ENCODE peak calls at places on chromosome 18, in four cellular contexts. D is heart left ventricle, Q is suprapubic skin, A is dorsolateral prefrontal cortex. L is an unnamed sample.

GRCh38 chr18:65751145-65752085 is 603 bp downstream of the CDH7 start:
- DNase-seq in D (no peak), Q (no peak), A (no peak), L (peak)

GRCh38 chr18:13245481-13246000 is 27.0 kb downstream of the LDLRAD4 start:
- DNase-seq in D (no peak), Q (no peak), A (no peak), L (no peak)

GRCh38 chr18:46668135-46668534 is 11.1 kb upstream of the LOXHD1 start:
- DNase-seq in D (no peak), Q (no peak), A (no peak), L (no peak)

GRCh38 chr18:23337599-23338444 is 115.3 kb upstream of the RIOK3 start:
- DNase-seq in D (no peak), Q (no peak), A (no peak), L (no peak)

GRCh38 chr18:25561923-25562322 is 210.0 kb upstream of the ZNF521 start:
- DNase-seq in D (no peak), Q (no peak), A (no peak), L (no peak)

GRCh38 chr18:46570666-46571065 is 86.4 kb downstream of the LOXHD1 start:
- DNase-seq in D (no peak), Q (no peak), A (no peak), L (no peak)

GRCh38 chr18:78607784-78608183 is 371.8 kb upstream of the SALL3 start:
- DNase-seq in D (no peak), Q (no peak), A (no peak), L (no peak)

GRCh38 chr18:68791801-68792200 is 6.1 kb upstream of the CCDC102B start:
- DNase-seq in D (no peak), Q (no peak), A (no peak), L (no peak)

GRCh38 chr18:67513285-67513684 is 3.2 kb downstream of the DSEL start:
- DNase-seq in D (no peak), Q (no peak), A (no peak), L (no peak)

GRCh38 chr18:47149457-47150028 is 757 bp downstream of the HDHD2 start:
- DNase-seq in D (peak), Q (no peak), A (no peak), L (no peak)

GRCh38 chr18:55500316-55501086 is 87.5 kb downstream of the TCF4 start:
- DNase-seq in D (no peak), Q (no peak), A (no peak), L (no peak)

GRCh38 chr18:53771664-53772063 is 452.8 kb downstream of the MBD2 start:
- DNase-seq in D (no peak), Q (no peak), A (no peak), L (no peak)

GRCh38 chr18:62452280-62452824 is 70.5 kb upstream of the ZCCHC2 start:
- DNase-seq in D (no peak), Q (no peak), A (no peak), L (no peak)

GRCh38 chr18:13003466-13003896 is 12.3 kb downstream of the CEP192 start:
- DNase-seq in D (no peak), Q (no peak), A (no peak), L (no peak)

GRCh38 chr18:3434685-3435084 is 15.3 kb upstream of the TGIF1 start:
- DNase-seq in D (no peak), Q (no peak), A (no peak), L (no peak)

GRCh38 chr18:58135806-58136331 is 91.8 kb downstream of the NEDD4L start:
- DNase-seq in D (peak), Q (no peak), A (peak), L (no peak)

GRCh38 chr18:2534906-2535305 is 36.4 kb downstream of the METTL4 start:
- DNase-seq in D (no peak), Q (no peak), A (no peak), L (no peak)

GRCh38 chr18:48948112-48949050 is 2.4 kb downstream of the SMAD7 start:
- DNase-seq in D (no peak), Q (no peak), A (peak), L (no peak)

GRCh38 chr18:13266208-13267100 is 47.9 kb downstream of the LDLRAD4 start:
- DNase-seq in D (peak), Q (no peak), A (no peak), L (peak)

GRCh38 chr18:79393181-79393598 is 2.5 kb upstream of the NFATC1 start:
- DNase-seq in D (no peak), Q (peak), A (no peak), L (peak)

GRCh38 chr18:1680108-1680507 is 775.4 kb downstream of the ADCYAP1 start:
- DNase-seq in D (no peak), Q (no peak), A (no peak), L (no peak)

GRCh38 chr18:22032392-22032961 is 136.9 kb upstream of the GATA6 start:
- DNase-seq in D (no peak), Q (no peak), A (no peak), L (no peak)

GRCh38 chr18:58788971-58789797 is 75.5 kb upstream of the ZNF532 start:
- DNase-seq in D (peak), Q (no peak), A (peak), L (no peak)

GRCh38 chr18:34322365-34323289 is 97.9 kb upstream of the NOL4 start:
- DNase-seq in D (peak), Q (no peak), A (peak), L (no peak)

GRCh38 chr18:22167471-22168151 is 1.8 kb upstream of the GATA6 start:
- DNase-seq in D (no peak), Q (no peak), A (no peak), L (no peak)

GRCh38 chr18:43720036-43720435 is 442.7 kb upstream of the SYT4 start:
- DNase-seq in D (no peak), Q (no peak), A (no peak), L (no peak)

DNA sequence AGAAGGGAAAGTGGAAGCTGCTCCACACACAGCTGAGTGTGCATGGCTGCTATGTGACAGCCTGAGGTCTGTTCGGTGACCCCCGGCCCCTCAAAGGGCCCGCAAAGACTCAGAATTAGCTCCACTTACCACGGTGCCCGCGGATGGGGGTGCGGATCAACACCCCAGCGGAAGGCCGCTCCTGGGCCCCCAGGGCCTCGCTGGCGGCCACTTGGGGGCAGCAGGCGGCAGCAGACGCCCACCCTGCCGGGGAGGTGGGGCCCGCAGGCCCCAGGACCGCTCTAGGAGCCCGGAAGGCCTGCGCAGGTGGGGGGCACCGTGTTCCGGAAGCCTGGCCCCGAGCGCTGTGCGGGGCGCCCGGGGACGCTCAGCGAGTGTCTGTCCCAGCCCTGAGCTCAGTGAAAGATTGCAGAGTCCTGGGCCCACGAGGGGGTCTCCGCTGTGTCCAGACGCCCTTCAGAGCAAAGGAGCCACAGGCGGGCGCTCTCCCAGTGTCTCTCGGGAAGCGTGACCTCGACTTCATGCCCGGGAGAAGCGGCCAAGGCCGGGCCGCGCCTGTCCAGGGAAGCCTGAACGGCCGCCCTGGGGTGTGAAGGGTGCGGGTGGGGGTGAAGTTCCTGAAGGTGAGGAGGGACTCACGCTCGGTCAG is 118.6 kb downstream of the VAPA start:
- DNase-seq in D (no peak), Q (no peak), A (no peak), L (no peak)
- TF ChIP-seq CTCF in D (peak), Q (no peak), A (peak), L (peak)

DNA sequence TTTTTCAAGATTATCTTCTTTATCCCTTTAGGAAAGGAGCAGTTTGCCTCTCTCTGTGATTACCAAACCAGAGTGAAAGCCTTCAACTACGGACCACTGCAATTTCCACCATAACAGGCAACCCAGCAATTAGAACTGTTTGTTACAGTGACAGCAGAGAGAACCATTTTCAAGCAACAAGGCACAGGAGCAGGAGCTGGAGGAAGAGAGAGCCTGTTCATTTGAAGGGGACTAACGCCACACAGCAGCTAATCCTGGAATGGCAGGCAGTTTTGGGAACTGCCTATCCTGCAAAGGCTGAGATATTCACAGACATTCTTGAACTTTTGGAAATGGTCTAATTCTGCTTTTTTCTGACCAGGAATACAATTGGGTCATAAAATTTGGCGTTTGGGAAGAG is 1541.9 kb upstream of the PIK3C3 start:
- DNase-seq in D (no peak), Q (no peak), A (peak), L (no peak)
- TF ChIP-seq CTCF in D (peak), Q (no peak), A (peak), L (peak)

GRCh38 chr18:36759167-36759776 is 69.5 kb downstream of the TPGS2 start:
- DNase-seq in D (no peak), Q (no peak), A (no peak), L (no peak)
- TF ChIP-seq CTCF in D (no peak), Q (no peak), A (no peak), L (no peak)

DNA sequence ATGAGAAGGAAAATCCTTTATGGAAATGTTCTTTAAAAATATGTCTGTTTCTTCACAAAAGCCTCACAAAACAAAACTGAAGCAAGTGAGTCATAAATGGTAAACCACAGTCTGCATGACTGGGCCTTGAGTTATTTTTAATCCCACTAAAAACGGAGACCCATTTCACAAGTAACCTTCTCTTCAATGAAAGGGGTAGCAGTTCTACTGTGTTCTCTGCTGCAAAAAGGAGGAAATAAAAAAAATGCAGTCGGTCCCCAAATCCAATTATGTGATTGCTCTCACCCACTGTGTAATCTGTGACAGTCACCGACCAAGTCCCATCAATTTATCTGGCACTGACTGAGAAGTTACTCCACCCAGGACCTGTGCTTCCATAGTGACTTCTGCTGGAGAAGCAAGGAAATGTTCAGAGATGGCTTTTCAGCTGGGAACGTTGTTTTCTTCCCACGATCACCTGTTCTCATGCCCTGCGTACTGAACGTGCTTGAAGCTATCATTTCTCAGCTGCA is 79.8 kb upstream of the TMEM200C start:
- DNase-seq in D (no peak), Q (no peak), A (no peak), L (no peak)
- TF ChIP-seq CTCF in D (no peak), Q (no peak), A (no peak), L (peak)

L was measured in chondrocyte.